ENCODE peak calls at places on chromosomes 11 and 22, in seven cellular contexts. Q, V, Y, W, S, R and T are unnamed samples.

GRCh38 chr22:35220221-35220620 is 37.1 kb upstream of the HMGXB4 start:
- DNase-seq in Q (no peak), V (no peak), Y (no peak), W (no peak), S (no peak), R (no peak), T (no peak)

GRCh38 chr11:63610604-63611394 is 3.4 kb downstream of the PLAAT3 start:
- DNase-seq in Q (no peak), V (no peak), Y (no peak), W (peak; percentile 45), S (no peak), R (peak; percentile 21), T (peak; percentile 52)

GRCh38 chr11:1854132-1854948 is 1.5 kb downstream of the LSP1 start:
- DNase-seq in Q (no peak), V (no peak), Y (peak; percentile 56), W (no peak), S (no peak), R (no peak), T (no peak)

GRCh38 chr22:37231406-37232139 is 12.5 kb downstream of the RAC2 start:
- DNase-seq in Q (no peak), V (no peak), Y (no peak), W (no peak), S (peak; percentile 37), R (no peak), T (peak; percentile 11)

GRCh38 chr11:74084796-74085541 is 76.1 kb upstream of the UCP3 start:
- DNase-seq in Q (no peak), V (no peak), Y (no peak), W (no peak), S (no peak), R (no peak), T (no peak)

GRCh38 chr11:2188745-2189144 is 17.1 kb upstream of the TH start:
- DNase-seq in Q (no peak), V (no peak), Y (peak; percentile 54), W (no peak), S (no peak), R (no peak), T (no peak)

GRCh38 chr11:40302669-40303068 is 1156.8 kb downstream of the LRRC4C start:
- DNase-seq in Q (no peak), V (no peak), Y (no peak), W (no peak), S (no peak), R (no peak), T (no peak)

GRCh38 chr11:3375552-3375951 is 3.4 kb downstream of the ZNF195 start:
- DNase-seq in Q (no peak), V (no peak), Y (no peak), W (no peak), S (no peak), R (no peak), T (no peak)

GRCh38 chr11:123521930-123522329 is 91.9 kb downstream of the GRAMD1B start:
- DNase-seq in Q (no peak), V (no peak), Y (no peak), W (no peak), S (no peak), R (no peak), T (no peak)

GRCh38 chr11:299951-300735 is 817 bp upstream of the IFITM5 start:
- DNase-seq in Q (no peak), V (no peak), Y (peak; percentile 44), W (no peak), S (peak; percentile 52), R (no peak), T (no peak)

GRCh38 chr22:22248878-22249277 is 4.3 kb downstream of the VPREB1 start:
- DNase-seq in Q (no peak), V (no peak), Y (no peak), W (no peak), S (no peak), R (no peak), T (no peak)

GRCh38 chr22:50015451-50016307 is 3.1 kb upstream of the IL17REL start:
- DNase-seq in Q (peak; percentile 3), V (no peak), Y (peak; percentile 66), W (no peak), S (no peak), R (no peak), T (peak; percentile 19)

GRCh38 chr11:71097506-71098240 is 154.7 kb downstream of the SHANK2 start:
- DNase-seq in Q (no peak), V (no peak), Y (no peak), W (no peak), S (no peak), R (no peak), T (no peak)

GRCh38 chr11:68969386-68969785 is 11.4 kb downstream of the MRGPRD start:
- DNase-seq in Q (no peak), V (no peak), Y (no peak), W (no peak), S (no peak), R (no peak), T (no peak)

GRCh38 chr11:122721201-122721963 is 65.9 kb downstream of the UBASH3B start:
- DNase-seq in Q (no peak), V (no peak), Y (no peak), W (no peak), S (no peak), R (no peak), T (no peak)

GRCh38 chr11:117181586-117182550 is 3.3 kb downstream of the SIDT2 start:
- DNase-seq in Q (no peak), V (no peak), Y (peak; percentile 61), W (peak; percentile 1), S (no peak), R (peak; percentile 14), T (no peak)

GRCh38 chr11:108895579-108896480 is 231.0 kb downstream of the DDX10 start:
- DNase-seq in Q (no peak), V (no peak), Y (no peak), W (no peak), S (no peak), R (no peak), T (no peak)

GRCh38 chr11:12862761-12863469 is 146.2 kb upstream of the RASSF10 start:
- DNase-seq in Q (peak; percentile 50), V (no peak), Y (peak; percentile 22), W (peak; percentile 52), S (no peak), R (no peak), T (peak; percentile 80)

GRCh38 chr22:22687638-22688500 is 43.5 kb downstream of the GGTLC2 start:
- DNase-seq in Q (peak; percentile 63), V (no peak), Y (no peak), W (peak; percentile 61), S (no peak), R (peak; percentile 34), T (no peak)

GRCh38 chr11:111408789-111409727 is 30.0 kb upstream of the POU2AF1 start:
- DNase-seq in Q (no peak), V (no peak), Y (no peak), W (no peak), S (no peak), R (no peak), T (no peak)

GRCh38 chr11:78061088-78061920 is 2.4 kb upstream of the THRSP start:
- DNase-seq in Q (peak; percentile 81), V (no peak), Y (no peak), W (peak; percentile 94), S (no peak), R (peak; percentile 64), T (no peak)

GRCh38 chr11:65170058-65170534 is at the start of gene SPDYC:
- DNase-seq in Q (no peak), V (no peak), Y (peak; percentile 67), W (no peak), S (no peak), R (no peak), T (no peak)

GRCh38 chr11:97786961-97787360 is 1233.8 kb upstream of the CNTN5 start:
- DNase-seq in Q (no peak), V (no peak), Y (no peak), W (no peak), S (no peak), R (no peak), T (no peak)

GRCh38 chr11:123519055-123519796 is 89.2 kb downstream of the GRAMD1B start:
- DNase-seq in Q (no peak), V (no peak), Y (peak; percentile 28), W (peak; percentile 8), S (no peak), R (no peak), T (peak; percentile 45)

GRCh38 chr11:59572091-59572490 is 43.5 kb downstream of the OSBP start:
- DNase-seq in Q (no peak), V (no peak), Y (no peak), W (no peak), S (no peak), R (no peak), T (no peak)

GRCh38 chr22:40898850-40899357 is 37.0 kb upstream of the DNAJB7 start:
- DNase-seq in Q (no peak), V (peak; percentile 10), Y (no peak), W (no peak), S (no peak), R (no peak), T (no peak)

DNA sequence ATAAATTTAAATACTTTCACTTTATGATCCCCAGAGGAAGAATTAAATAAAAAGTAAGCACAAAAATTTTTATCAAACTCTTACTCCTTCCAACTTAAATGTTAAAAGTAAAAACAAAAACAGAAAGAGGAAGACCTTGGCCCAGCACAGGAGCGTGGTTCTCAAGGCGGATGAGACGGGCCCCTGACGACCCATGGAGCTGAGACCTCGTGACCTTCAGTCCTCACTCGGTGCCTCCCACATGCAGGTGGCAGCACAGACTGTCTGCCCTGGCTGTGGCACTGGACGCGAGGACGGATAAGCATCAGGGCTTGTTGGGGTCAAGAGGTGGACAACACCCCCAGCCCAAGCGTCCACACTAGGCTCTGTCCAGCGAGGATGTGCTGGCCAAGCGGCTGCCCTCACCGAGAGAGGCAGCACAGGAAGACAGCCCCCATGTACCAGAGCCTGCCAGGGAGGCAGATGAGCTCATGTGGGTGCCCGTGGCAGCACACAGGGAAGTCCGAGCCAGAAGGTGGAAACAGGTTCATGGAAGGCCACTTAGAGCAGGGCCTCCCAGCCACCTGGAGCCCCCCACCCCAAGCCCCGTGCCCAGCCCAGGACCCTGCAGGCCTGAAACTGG is 1389.8 kb downstream of the TBC1D22A start:
- DNase-seq in Q (no peak), V (no peak), Y (peak; percentile 50), W (no peak), S (no peak), R (no peak), T (no peak)
- TF ChIP-seq POLR2A in Q (no peak), V (no peak), Y (no peak), W (no peak), S (no peak), R (no peak), T (no peak)

GRCh38 chr11:128244896-128245295 is 342.5 kb downstream of the ETS1 start:
- DNase-seq in Q (no peak), V (no peak), Y (no peak), W (no peak), S (no peak), R (no peak), T (no peak)
- H3K9me3 ChIP-seq in Q (no peaks in the 10 kb centered on the region), V (no peaks in the 10 kb centered on the region), Y (no peaks in the 10 kb centered on the region), W (no peaks in the 10 kb centered on the region), S (no peaks in the 10 kb centered on the region), R (no peaks in the 10 kb centered on the region), T (no peaks in the 10 kb centered on the region)

GRCh38 chr11:45994421-45995341 is 72.2 kb downstream of the LARGE2 start:
- DNase-seq in Q (no peak), V (no peak), Y (no peak), W (no peak), S (no peak), R (no peak), T (no peak)
- TF ChIP-seq POLR2A in Q (no peak), V (no peak), Y (no peak), W (no peak), S (no peak), R (no peak), T (no peak)

DNA sequence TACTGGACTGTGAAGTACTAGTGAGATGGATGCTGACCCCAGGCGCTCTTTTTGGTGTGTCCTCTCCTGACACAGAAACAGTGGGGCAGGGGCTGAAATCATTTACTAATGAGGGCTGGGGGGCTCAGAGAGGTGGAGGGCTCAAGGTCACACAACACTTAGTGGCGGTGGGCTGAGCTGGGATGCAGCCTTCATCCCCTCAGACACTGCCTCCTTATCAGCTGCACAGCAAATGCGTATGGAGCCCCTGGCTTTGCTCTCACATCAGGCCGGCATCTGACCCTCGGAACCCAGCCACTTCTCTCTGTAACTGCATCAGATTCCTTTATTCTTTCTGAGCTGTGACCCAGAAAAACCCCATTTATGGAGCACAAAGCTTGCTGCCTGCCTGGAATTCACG is 736.5 kb downstream of the TBC1D22A start:
- DNase-seq in Q (no peak), V (no peak), Y (no peak), W (no peak), S (no peak), R (no peak), T (no peak)
- H3K9me3 ChIP-seq in Q (no peaks in the 10 kb centered on the region), V (peaks cover 9% of the 10 kb centered on the region), Y (no peaks in the 10 kb centered on the region), W (no peaks in the 10 kb centered on the region), S (peaks cover 6% of the 10 kb centered on the region), R (peaks cover 33% of the 10 kb centered on the region), T (no peaks in the 10 kb centered on the region)